ENCODE peak calls at places on chromosomes 11 and 22, in nine cellular contexts. X is A549, L is H9, B is Panc1, T is aorta, V is pancreas, C is tibial artery, J is left ventricle myocardium inferior, I is heart left ventricle. E is an unnamed sample. For H3K4me1, the result is how much of the 10 kb centered on the place peaks cover.

GRCh38 chr11:41456288-41456687 is 3.2 kb downstream of the LRRC4C start:
- DNase-seq in X (no peak), L (peak), B (no peak), T (no peak), V (no peak), C (no peak), J (no peak), I (no peak), E (no peak)

GRCh38 chr11:27722117-27722844 is 22.0 kb upstream of the BDNF start:
- DNase-seq in X (no peak), L (peak), B (no peak), T (peak), V (no peak), C (no peak), J (no peak), I (no peak), E (no peak)

GRCh38 chr11:46733234-46733633 is 14.2 kb downstream of the F2 start:
- DNase-seq in X (no peak), L (no peak), B (no peak), T (no peak), V (no peak), C (no peak), J (no peak), I (no peak), E (no peak)

GRCh38 chr11:85766801-85767200 is 44.1 kb downstream of the SYTL2 start:
- DNase-seq in X (no peak), L (no peak), B (no peak), T (no peak), V (no peak), C (no peak), J (no peak), I (no peak), E (no peak)

GRCh38 chr22:39488563-39489083 is 13.5 kb upstream of the MIEF1 start:
- DNase-seq in X (no peak), L (no peak), B (no peak), T (no peak), V (no peak), C (no peak), J (no peak), I (no peak), E (no peak)

GRCh38 chr11:64802370-64803162 is 448 bp downstream of the MAP4K2 start:
- DNase-seq in X (no peak), L (no peak), B (no peak), T (no peak), V (no peak), C (peak), J (peak), I (no peak), E (peak)

GRCh38 chr22:38570841-38571364 is 920 bp upstream of the DMC1 start:
- DNase-seq in X (peak), L (peak), B (no peak), T (peak), V (peak), C (peak), J (peak), I (peak), E (no peak)

GRCh38 chr11:35702126-35702525 is 39.6 kb downstream of the TRIM44 start:
- DNase-seq in X (no peak), L (no peak), B (no peak), T (no peak), V (no peak), C (no peak), J (no peak), I (no peak), E (no peak)

GRCh38 chr11:64652586-64653387 is 61.8 kb downstream of the SLC22A12 start:
- DNase-seq in X (peak), L (peak), B (peak), T (peak), V (peak), C (peak), J (peak), I (peak), E (peak)

GRCh38 chr22:43346521-43346929 is 3.4 kb upstream of the SCUBE1 start:
- DNase-seq in X (peak), L (peak), B (peak), T (peak), V (peak), C (peak), J (peak), I (peak), E (peak)

GRCh38 chr22:19548964-19549363 is 24.8 kb upstream of the CLDN5 start:
- DNase-seq in X (no peak), L (no peak), B (no peak), T (no peak), V (no peak), C (no peak), J (no peak), I (no peak), E (no peak)

GRCh38 chr22:25843660-25844275 is 101.8 kb downstream of the MYO18B start:
- DNase-seq in X (no peak), L (no peak), B (no peak), T (no peak), V (no peak), C (no peak), J (no peak), I (no peak), E (no peak)

DNA sequence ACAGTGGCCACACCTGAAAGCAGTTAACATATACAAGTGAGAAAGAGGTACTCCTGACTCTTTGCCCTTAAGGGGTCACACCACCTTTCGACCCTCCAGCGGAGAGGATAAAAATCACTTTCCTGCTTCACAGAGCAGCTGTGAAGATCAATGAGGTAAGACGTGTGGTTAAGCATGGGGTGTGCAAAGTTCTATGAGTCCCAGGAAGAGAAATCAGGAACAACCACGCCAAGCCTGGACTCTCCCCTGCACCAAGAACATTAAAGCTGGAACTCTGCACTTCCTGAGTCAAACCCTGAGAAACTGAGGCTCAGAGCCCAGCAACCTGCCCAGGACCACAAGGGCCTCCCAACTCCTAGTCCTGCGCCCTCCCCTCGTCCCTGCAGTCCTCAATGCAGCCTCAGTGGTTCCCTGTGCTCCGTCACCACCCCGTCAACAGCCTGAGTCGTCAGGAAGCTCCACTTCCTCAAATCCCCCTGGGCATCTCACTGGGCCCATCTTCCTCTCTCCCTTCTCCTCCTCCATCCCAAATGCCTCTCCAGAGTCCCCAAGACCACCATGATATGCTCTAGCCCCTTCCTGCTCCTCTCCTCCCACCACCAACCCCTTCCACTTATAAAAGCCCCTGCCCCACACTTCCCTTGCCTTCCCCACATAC is 17.7 kb downstream of the TNKS1BP1 start:
- DNase-seq in X (no peak), L (no peak), B (no peak), T (no peak), V (no peak), C (no peak), J (no peak), I (no peak), E (peak)
- H3K4me1 ChIP-seq in X (half or more), L (under half), B (under half), T (under half), V (under half), C (half or more), J (half or more), I (half or more), E (under half)

GRCh38 chr11:69642549-69642912 is 1.6 kb downstream of the CCND1 start:
- DNase-seq in X (no peak), L (peak), B (no peak), T (no peak), V (no peak), C (no peak), J (peak), I (peak), E (no peak)
- H3K4me1 ChIP-seq in X (under half), L (under half), B (under half), T (under half), V (under half), C (under half), J (half or more), I (half or more), E (under half)

GRCh38 chr22:46076651-46077339 is 73.5 kb upstream of the PPARA start:
- DNase-seq in X (peak), L (no peak), B (no peak), T (peak), V (peak), C (peak), J (peak), I (peak), E (peak)
- H3K4me1 ChIP-seq in X (under half), L (under half), B (under half), T (under half), V (under half), C (under half), J (half or more), I (half or more), E (under half)

GRCh38 chr11:76632492-76632891 is 38.1 kb downstream of the LRRC32 start:
- DNase-seq in X (no peak), L (no peak), B (no peak), T (no peak), V (no peak), C (no peak), J (no peak), I (no peak), E (no peak)
- H3K4me1 ChIP-seq in X (under half), L (under half), B (under half), T (under half), V (under half), C (under half), J (half or more), I (under half), E (under half)

GRCh38 chr11:12756101-12756500 is 81.9 kb downstream of the TEAD1 start:
- DNase-seq in X (no peak), L (no peak), B (no peak), T (no peak), V (no peak), C (no peak), J (no peak), I (no peak), E (no peak)
- H3K4me1 ChIP-seq in X (half or more), L (under half), B (under half), T (under half), V (under half), C (under half), J (half or more), I (half or more), E (under half)

DNA sequence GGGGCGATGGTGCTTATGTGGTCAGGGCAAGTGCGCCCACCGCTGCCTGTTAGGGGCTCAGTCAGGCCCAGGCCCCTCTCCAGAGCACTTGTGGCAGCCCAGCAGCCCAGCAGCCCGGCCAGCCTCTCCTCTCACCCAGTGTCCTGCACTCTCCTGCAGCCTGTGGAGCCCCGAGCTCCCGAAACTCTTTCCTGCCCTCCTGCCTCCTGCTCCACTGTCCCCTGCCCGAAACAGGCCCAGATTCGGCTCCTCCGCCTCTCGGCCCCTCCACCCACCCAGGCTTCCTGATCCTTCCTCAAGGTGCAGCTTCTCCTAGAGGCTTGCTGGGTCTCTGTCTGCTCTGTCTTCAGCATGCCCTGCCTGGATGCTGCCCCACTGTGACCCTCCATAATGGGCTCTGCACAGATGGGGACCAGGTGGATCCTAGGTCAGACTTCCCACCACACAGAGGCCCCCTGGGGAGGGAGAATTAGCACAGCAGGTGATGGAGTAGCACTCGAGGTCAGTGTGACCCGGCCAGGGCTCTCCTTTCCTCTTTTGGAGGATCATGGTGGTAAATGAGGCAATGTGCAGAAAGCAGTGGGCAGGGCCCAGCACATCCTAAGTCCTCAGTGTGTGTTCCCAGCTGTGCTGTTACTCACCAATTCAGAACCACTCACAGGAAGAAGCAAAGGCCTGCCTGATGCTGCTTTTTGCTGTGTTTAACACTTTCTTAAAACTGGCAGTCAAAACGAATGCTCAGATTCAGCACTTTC is 18.6 kb upstream of the NAP1L4 start:
- DNase-seq in X (no peak), L (no peak), B (no peak), T (peak), V (no peak), C (no peak), J (no peak), I (no peak), E (no peak)
- H3K4me1 ChIP-seq in X (under half), L (under half), B (under half), T (under half), V (under half), C (under half), J (under half), I (under half), E (under half)

DNA sequence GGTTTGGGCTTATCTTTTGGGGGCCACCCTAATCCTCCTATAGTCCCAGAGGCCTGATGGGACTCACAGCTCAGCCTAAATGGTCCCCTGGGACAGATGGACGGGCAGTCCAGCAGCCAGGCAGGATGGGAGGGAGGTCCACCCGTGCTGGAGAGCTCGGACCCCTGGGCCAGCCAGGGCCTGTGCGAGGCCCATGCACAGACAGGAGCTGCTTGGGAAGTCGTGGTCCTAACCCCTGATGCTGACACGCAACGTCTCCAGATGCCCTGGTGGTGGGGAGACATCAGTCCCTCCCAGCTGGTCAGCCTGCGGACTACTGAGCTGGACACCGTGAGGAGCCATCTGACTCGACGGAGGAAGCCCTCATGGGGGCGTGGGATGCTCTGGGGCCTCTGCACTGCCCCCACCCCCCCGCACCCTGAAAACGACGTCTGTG is 31.2 kb upstream of the MUC5AC start:
- DNase-seq in X (no peak), L (peak), B (no peak), T (peak), V (no peak), C (peak), J (no peak), I (no peak), E (no peak)
- H3K4me1 ChIP-seq in X (under half), L (under half), B (under half), T (under half), V (under half), C (under half), J (under half), I (under half), E (under half)

GRCh38 chr11:75820636-75821035 is 5.6 kb downstream of the UVRAG start:
- DNase-seq in X (no peak), L (no peak), B (no peak), T (no peak), V (no peak), C (peak), J (no peak), I (no peak), E (no peak)
- H3K4me1 ChIP-seq in X (under half), L (under half), B (under half), T (under half), V (under half), C (under half), J (half or more), I (under half), E (under half)

DNA sequence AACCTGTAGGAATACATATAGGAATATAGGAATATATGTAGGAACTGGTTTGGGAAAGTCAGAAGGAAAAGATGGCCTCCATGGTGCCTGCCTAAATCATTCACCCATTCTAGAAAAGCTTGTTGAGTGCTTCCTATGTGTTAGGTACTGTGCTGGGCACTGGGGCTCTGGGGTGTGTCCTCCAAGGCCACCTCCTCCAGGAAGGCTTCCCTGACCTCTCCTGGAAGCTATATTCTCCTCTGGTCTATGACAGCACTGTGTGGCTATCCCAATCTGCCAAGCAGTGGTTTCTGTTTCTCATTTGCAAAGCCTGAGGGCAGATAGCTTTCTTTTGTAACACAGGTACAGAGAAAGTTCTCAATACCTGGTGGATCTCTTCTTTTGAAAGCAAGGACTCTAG is 30.2 kb downstream of the IRAG1 start:
- DNase-seq in X (no peak), L (no peak), B (no peak), T (no peak), V (no peak), C (no peak), J (no peak), I (no peak), E (no peak)
- H3K4me1 ChIP-seq in X (under half), L (under half), B (under half), T (under half), V (under half), C (half or more), J (half or more), I (under half), E (under half)

DNA sequence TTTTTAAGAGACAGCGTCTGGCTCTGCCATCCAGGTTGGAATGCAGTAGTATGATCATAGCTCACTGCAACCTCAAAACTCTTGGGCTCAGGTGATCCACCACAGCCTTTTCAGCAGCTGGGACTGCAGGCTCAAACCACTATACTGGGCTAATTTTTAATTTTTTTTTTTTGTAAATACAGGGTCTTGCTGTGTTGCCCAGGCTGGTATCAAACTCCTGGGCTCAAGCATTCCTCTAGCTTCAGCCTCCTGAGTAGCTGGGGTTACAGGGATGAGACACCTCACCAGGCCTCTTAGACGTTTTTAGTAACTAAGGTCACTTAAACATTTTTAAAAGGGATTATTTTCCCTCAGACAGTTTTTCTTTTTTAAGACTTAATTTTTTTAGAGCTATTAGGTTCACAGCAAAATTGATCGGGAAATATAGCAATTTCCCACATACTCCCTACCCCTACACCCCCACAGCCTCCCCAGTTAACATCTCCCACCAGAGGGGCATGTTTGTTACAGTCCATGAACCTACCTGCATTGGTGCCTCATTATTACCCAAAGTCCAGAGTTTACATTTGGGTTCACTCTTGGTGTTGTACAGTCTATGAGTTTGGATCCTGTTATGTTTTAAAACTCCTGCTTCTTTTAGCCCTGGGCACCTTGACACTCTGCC is 3.9 kb downstream of the BCR start:
- DNase-seq in X (no peak), L (no peak), B (no peak), T (no peak), V (no peak), C (no peak), J (no peak), I (no peak), E (no peak)
- H3K4me1 ChIP-seq in X (under half), L (under half), B (under half), T (under half), V (under half), C (half or more), J (half or more), I (half or more), E (under half)

E was measured in uterus.